ENCODE peak calls at places on chromosome 6, in eight cellular contexts. U is thoracic aorta; E is mucosa of gallbladder; L is CD4-positive, alpha-beta T cell; J is IMR-90; Y is Caki2; I is astrocyte of the cerebellum; K is effector CD4-positive, alpha-beta T cell. N is an unnamed sample.
A peak's percentile ranks its signal among the peaks of the same experiment; 100 is the strongest.

GRCh38 chr6:51910846-51911245 is 176.6 kb downstream of the PKHD1 start:
- DNase-seq in U (no peak), E (no peak), L (no peak), J (no peak), Y (peak; percentile 86), I (no peak), K (no peak), N (no peak)

GRCh38 chr6:170238741-170239565 is 51.9 kb downstream of the DLL1 start:
- DNase-seq in U (no peak), E (no peak), L (no peak), J (no peak), Y (no peak), I (no peak), K (no peak), N (no peak)

GRCh38 chr6:35152067-35152707 is 11.0 kb upstream of the TCP11 start:
- DNase-seq in U (no peak), E (no peak), L (no peak), J (no peak), Y (no peak), I (no peak), K (no peak), N (no peak)

GRCh38 chr6:107495196-107495643 is 5.3 kb downstream of the SOBP start:
- DNase-seq in U (no peak), E (no peak), L (no peak), J (peak; percentile 78), Y (no peak), I (no peak), K (no peak), N (peak; percentile 75)

GRCh38 chr6:107192739-107193296 is 77.5 kb upstream of the BEND3 start:
- DNase-seq in U (no peak), E (no peak), L (no peak), J (no peak), Y (no peak), I (no peak), K (no peak), N (no peak)

GRCh38 chr6:23228439-23229024 is 659.2 kb downstream of the HDGFL1 start:
- DNase-seq in U (no peak), E (no peak), L (no peak), J (peak; percentile 35), Y (peak; percentile 86), I (no peak), K (no peak), N (no peak)

GRCh38 chr6:47672816-47673215 is 25.6 kb upstream of the ADGRF4 start:
- DNase-seq in U (no peak), E (no peak), L (no peak), J (no peak), Y (no peak), I (no peak), K (no peak), N (no peak)

GRCh38 chr6:25485820-25486559 is 166.0 kb upstream of the SCGN start:
- DNase-seq in U (no peak), E (no peak), L (no peak), J (no peak), Y (no peak), I (no peak), K (no peak), N (peak; percentile 80)

GRCh38 chr6:87828044-87828443 is 126.0 kb upstream of the AKIRIN2 start:
- DNase-seq in U (no peak), E (no peak), L (no peak), J (no peak), Y (no peak), I (no peak), K (no peak), N (no peak)

N was measured in fibroblast of the aortic adventitia.